ENCODE peak calls at places on chromosomes 13 and 19, in four cellular contexts. K is stimulated activated CD4-positive, alpha-beta T cell treated with anti-CD3 and anti-CD28 coated beads, Interleukin-1b, Interleukin-23, amount 100 ng/mL, for 24 hours; Z is CD4-positive, alpha-beta T cell; H is fibroblast of pulmonary artery. O is an unnamed sample.

GRCh38 chr13:110712081-110712848 is 1.2 kb upstream of the ING1 start:
- DNase-seq in K (peak; percentile 76), Z (peak; percentile 86), H (peak; percentile 79), O (peak; percentile 66)

GRCh38 chr19:12365094-12365371 is 450 bp downstream of the ZNF442 start:
- DNase-seq in K (no peak), Z (no peak), H (peak; percentile 36), O (no peak)

GRCh38 chr13:51614350-51614786 is 30.1 kb downstream of the WDFY2 start:
- DNase-seq in K (peak; percentile 24), Z (peak; percentile 34), H (no peak), O (no peak)

GRCh38 chr19:15197275-15198005 is 3.4 kb downstream of the NOTCH3 start:
- DNase-seq in K (no peak), Z (no peak), H (peak; percentile 39), O (no peak)

GRCh38 chr13:60112771-60113170 is 51.0 kb downstream of the DIAPH3 start:
- DNase-seq in K (no peak), Z (no peak), H (peak; percentile 31), O (no peak)

GRCh38 chr19:1503089-1503924 is 9.5 kb downstream of the ADAMTSL5 start:
- DNase-seq in K (peak; percentile 60), Z (peak; percentile 54), H (peak; percentile 31), O (no peak)

GRCh38 chr19:16435238-16435911 is 36.4 kb downstream of the EPS15L1 start:
- DNase-seq in K (no peak), Z (no peak), H (peak; percentile 95), O (no peak)

GRCh38 chr19:51122112-51122981 is 2.4 kb upstream of the SIGLEC9 start:
- DNase-seq in K (no peak), Z (no peak), H (peak; percentile 59), O (no peak)

GRCh38 chr13:33766724-33767123 is 51.2 kb upstream of the RFC3 start:
- DNase-seq in K (no peak), Z (no peak), H (no peak), O (no peak)

GRCh38 chr19:14150041-14150769 is 13.8 kb upstream of the ASF1B start:
- DNase-seq in K (no peak), Z (no peak), H (no peak), O (peak; percentile 81)

GRCh38 chr19:45766293-45766918 is 2.6 kb downstream of the SIX5 start:
- DNase-seq in K (no peak), Z (no peak), H (no peak), O (no peak)

GRCh38 chr13:46844431-46844830 is 47.5 kb upstream of the ESD start:
- DNase-seq in K (no peak), Z (no peak), H (peak; percentile 8), O (no peak)

GRCh38 chr13:32036762-32037161 is 5.2 kb downstream of the FRY start:
- DNase-seq in K (no peak), Z (no peak), H (no peak), O (no peak)

GRCh38 chr19:46821512-46822359 is 28.9 kb downstream of the AP2S1 start:
- DNase-seq in K (peak; percentile 44), Z (peak; percentile 59), H (no peak), O (no peak)

GRCh38 chr13:78190296-78190695 is 271.7 kb upstream of the EDNRB start:
- DNase-seq in K (no peak), Z (no peak), H (no peak), O (no peak)

GRCh38 chr13:104297075-104297474 is 1230.9 kb upstream of the SLC10A2 start:
- DNase-seq in K (no peak), Z (no peak), H (no peak), O (no peak)

GRCh38 chr19:16351133-16351809 is 26.6 kb downstream of the KLF2 start:
- DNase-seq in K (no peak), Z (no peak), H (peak; percentile 36), O (no peak)

GRCh38 chr13:108407495-108407894 is 138.0 kb downstream of the TNFSF13B start:
- DNase-seq in K (no peak), Z (no peak), H (no peak), O (no peak)

GRCh38 chr13:41061914-41062837 is 867 bp downstream of the WBP4 start:
- DNase-seq in K (no peak), Z (no peak), H (peak; percentile 80), O (no peak)

GRCh38 chr13:27141746-27142145 is 29.9 kb downstream of the USP12 start:
- DNase-seq in K (no peak), Z (no peak), H (no peak), O (no peak)

GRCh38 chr19:55322495-55322894 is 2.6 kb downstream of the TMEM150B start:
- DNase-seq in K (no peak), Z (no peak), H (no peak), O (no peak)

GRCh38 chr13:30718661-30719520 is 16.5 kb upstream of the ALOX5AP start:
- DNase-seq in K (no peak), Z (no peak), H (peak; percentile 67), O (no peak)

GRCh38 chr13:46100191-46100877 is 4.5 kb downstream of the CPB2 start:
- DNase-seq in K (no peak), Z (no peak), H (peak; percentile 11), O (no peak)

GRCh38 chr19:29528350-29528945 is 2.7 kb downstream of the VSTM2B start:
- DNase-seq in K (peak; percentile 57), Z (peak; percentile 33), H (peak; percentile 68), O (peak; percentile 77)

O was measured in D721Med.